ENCODE peak calls at places on chromosome 18, in five cellular contexts. Q, T, A, H and U are unnamed samples. For H3K9me3, the result is how much of the 10 kb centered on the place peaks cover.

GRCh38 chr18:2978208-2978607 is 34.7 kb downstream of the LPIN2 start:
- DNase-seq in Q (no peak), T (peak), A (no peak), H (no peak), U (no peak)

GRCh38 chr18:78642561-78643398 is 336.8 kb upstream of the SALL3 start:
- DNase-seq in Q (no peak), T (no peak), A (no peak), H (no peak), U (no peak)

GRCh38 chr18:274313-274712 is 6.5 kb upstream of the THOC1 start:
- DNase-seq in Q (no peak), T (no peak), A (no peak), H (no peak), U (no peak)

GRCh38 chr18:14969507-14969906 is 221.5 kb downstream of the ANKRD30B start:
- DNase-seq in Q (no peak), T (no peak), A (no peak), H (no peak), U (no peak)

GRCh38 chr18:74268933-74269620 is 22.7 kb downstream of the CYB5A start:
- DNase-seq in Q (peak), T (no peak), A (no peak), H (no peak), U (no peak)

GRCh38 chr18:36315736-36316135 is 18.2 kb downstream of the FHOD3 start:
- DNase-seq in Q (no peak), T (peak), A (no peak), H (no peak), U (no peak)

GRCh38 chr18:33014060-33014796 is 241.4 kb upstream of the KLHL14 start:
- DNase-seq in Q (no peak), T (no peak), A (no peak), H (no peak), U (no peak)

GRCh38 chr18:55275042-55275897 is 312.7 kb downstream of the TCF4 start:
- DNase-seq in Q (peak), T (peak), A (peak), H (no peak), U (peak)

GRCh38 chr18:24763765-24764548 is 303.5 kb downstream of the HRH4 start:
- DNase-seq in Q (peak), T (peak), A (no peak), H (no peak), U (no peak)

GRCh38 chr18:56030060-56030459 is 442.1 kb upstream of the TCF4 start:
- DNase-seq in Q (no peak), T (no peak), A (no peak), H (no peak), U (no peak)

GRCh38 chr18:24679062-24679461 is 218.6 kb downstream of the HRH4 start:
- DNase-seq in Q (no peak), T (no peak), A (no peak), H (no peak), U (no peak)

GRCh38 chr18:69161383-69162028 is 239.2 kb upstream of the DOK6 start:
- DNase-seq in Q (no peak), T (peak), A (no peak), H (no peak), U (no peak)

GRCh38 chr18:36735130-36735529 is 93.7 kb downstream of the TPGS2 start:
- DNase-seq in Q (no peak), T (no peak), A (no peak), H (no peak), U (no peak)

GRCh38 chr18:68219867-68220266 is 495.0 kb downstream of the TMX3 start:
- DNase-seq in Q (no peak), T (peak), A (no peak), H (no peak), U (no peak)

GRCh38 chr18:74806700-74807416 is 209.2 kb downstream of the ZNF407 start:
- DNase-seq in Q (no peak), T (peak), A (no peak), H (no peak), U (no peak)

GRCh38 chr18:33596178-33596854 is 18.3 kb downstream of the ASXL3 start:
- DNase-seq in Q (no peak), T (peak), A (no peak), H (no peak), U (no peak)

GRCh38 chr18:77091366-77091765 is 41.2 kb downstream of the MBP start:
- DNase-seq in Q (no peak), T (no peak), A (no peak), H (no peak), U (no peak)
- H3K27ac ChIP-seq in Q (no peak), T (no peak), A (no peak), H (no peak), U (no peak)

DNA sequence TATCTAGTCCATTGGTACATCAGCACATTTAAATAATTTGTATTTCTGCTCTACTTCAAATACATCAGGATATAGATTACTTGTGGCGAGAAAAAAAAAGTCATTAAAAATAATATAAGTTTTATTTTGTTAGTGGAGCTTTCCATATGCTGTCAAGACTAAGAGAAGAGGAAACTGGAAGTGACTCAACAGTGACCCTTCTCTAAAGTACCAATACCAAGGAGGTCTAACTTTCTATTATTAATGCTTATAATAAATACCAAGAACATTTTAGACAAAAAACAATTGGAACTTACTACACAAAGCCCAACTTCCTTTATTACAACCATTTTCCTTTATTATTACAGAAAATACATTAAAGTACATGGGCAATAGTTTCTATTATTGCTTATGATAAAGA is 39.8 kb downstream of the TTR start:
- DNase-seq in Q (no peak), T (no peak), A (no peak), H (no peak), U (no peak)
- H3K9me3 ChIP-seq in Q (under half), T (under half), A (under half), H (under half), U (under half)

GRCh38 chr18:8217041-8217564 is 392.1 kb upstream of the RAB12 start:
- DNase-seq in Q (no peak), T (peak), A (no peak), H (no peak), U (no peak)
- H3K27ac ChIP-seq in Q (no peak), T (no peak), A (no peak), H (no peak), U (no peak)

DNA sequence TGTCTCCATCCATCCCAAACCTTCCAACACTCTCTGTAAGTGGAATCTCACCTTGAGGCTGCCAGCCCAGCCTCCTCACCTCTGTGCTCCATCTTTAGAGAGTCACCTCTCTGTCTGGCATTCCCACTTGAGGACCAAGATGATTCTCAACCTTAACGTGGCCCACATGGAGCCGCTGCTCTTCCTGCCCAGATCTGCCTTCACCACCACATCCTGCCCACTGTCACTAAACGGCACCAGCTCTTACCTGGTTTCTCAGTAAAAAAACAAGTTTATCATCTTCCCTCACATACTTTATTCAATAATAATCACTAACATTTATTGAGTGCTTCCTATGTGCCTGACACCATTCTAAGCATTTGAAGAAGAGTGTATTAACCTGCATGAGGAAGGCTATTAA is 80.4 kb downstream of the NEDD4L start:
- DNase-seq in Q (no peak), T (no peak), A (no peak), H (no peak), U (no peak)
- H3K9me3 ChIP-seq in Q (under half), T (under half), A (under half), H (under half), U (under half)

DNA sequence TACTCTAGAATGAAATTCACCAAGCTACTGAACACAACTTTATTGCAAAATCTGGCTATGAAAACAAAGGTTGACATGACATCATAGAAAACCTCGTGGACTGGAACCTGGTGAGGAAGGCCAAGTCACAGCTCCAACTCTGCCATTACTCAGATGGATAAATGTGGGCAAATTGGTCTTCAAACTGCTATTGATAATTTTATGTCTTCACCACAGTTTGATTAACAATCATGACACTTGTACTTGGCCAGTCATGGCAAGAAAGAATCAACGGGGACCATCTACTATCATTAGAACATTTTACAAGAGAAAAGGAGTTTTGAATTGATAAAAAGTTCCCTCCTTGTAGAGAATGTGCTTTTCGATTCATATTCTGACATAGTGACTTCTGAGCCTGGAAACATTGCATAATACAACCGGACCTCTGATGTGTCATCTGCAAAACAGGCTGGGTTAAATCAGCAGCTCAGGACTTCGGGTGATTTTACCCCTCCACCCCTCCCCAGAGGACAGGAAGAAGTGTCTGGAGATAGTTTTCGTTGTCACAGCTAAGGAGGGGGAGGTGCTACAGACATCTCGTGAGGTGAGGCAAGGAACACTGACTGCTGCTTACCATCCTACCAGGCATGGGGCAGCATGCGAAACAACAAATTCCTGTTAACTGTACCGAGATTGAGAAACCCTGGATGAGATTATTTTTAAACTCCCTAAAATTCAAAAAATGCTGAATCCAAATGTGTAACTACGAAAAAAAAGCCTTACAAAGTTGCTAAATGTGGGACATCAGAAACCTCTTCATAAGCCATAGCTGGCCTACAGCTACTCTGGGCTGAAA is 8.4 kb downstream of the L3MBTL4 start:
- DNase-seq in Q (no peak), T (peak), A (no peak), H (no peak), U (no peak)
- H3K27ac ChIP-seq in Q (no peak), T (no peak), A (no peak), H (no peak), U (no peak)

GRCh38 chr18:4063545-4063944 is 391.6 kb downstream of the DLGAP1 start:
- DNase-seq in Q (no peak), T (no peak), A (no peak), H (no peak), U (no peak)

GRCh38 chr18:4058179-4058578 is 396.9 kb downstream of the DLGAP1 start:
- DNase-seq in Q (no peak), T (no peak), A (no peak), H (no peak), U (no peak)

DNA sequence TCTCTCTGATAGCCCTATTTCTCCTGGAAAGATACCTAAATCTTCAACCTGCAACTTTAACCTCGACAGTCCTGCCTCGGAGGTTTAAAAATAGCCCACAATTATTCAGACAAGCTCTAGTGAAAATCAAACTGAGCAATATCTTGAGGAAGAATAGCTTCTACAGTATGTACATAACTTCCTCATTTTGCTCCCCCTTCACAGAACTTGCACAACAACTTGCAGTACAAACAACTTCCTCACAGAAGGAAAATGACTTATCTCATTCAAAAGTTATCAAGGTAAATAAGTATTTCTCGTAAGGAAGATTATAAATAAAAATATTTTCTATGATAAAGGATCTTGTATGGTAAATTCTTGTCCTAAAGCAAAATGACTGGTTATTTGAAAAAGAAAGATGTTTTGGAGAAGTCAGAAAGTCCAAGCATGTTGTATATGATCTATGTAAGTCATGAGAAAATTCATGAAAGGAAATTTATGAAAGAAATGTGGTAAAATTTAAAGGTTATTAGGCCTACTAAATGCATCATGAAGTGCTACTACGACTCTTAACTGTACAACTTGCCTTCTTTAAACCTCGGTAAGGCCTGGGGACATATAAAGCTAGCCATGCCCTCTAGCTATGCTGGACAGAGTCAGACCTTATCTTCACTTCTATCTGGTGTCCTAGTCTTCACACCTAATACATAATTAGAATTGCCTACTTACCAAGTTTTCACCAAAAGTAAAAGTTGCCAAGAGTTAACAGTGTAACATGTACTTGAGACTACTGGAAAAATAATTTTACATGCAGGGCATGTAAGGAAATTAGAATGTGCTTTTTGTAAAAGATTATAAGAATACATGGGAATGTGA is 394.5 kb downstream of the DLGAP1 start:
- DNase-seq in Q (no peak), T (no peak), A (no peak), H (no peak), U (no peak)
- H3K9me3 ChIP-seq in Q (under half), T (under half), A (under half), H (under half), U (under half)

GRCh38 chr18:10406172-10406663 is 48.2 kb upstream of the APCDD1 start:
- DNase-seq in Q (no peak), T (no peak), A (no peak), H (no peak), U (no peak)

GRCh38 chr18:10404148-10404547 is 50.3 kb upstream of the APCDD1 start:
- DNase-seq in Q (no peak), T (no peak), A (no peak), H (no peak), U (no peak)

GRCh38 chr18:10402876-10403559 is 51.4 kb upstream of the APCDD1 start:
- DNase-seq in Q (no peak), T (no peak), A (no peak), H (no peak), U (no peak)

GRCh38 chr18:10403675-10404074 is 50.8 kb upstream of the APCDD1 start:
- DNase-seq in Q (no peak), T (no peak), A (no peak), H (no peak), U (no peak)

DNA sequence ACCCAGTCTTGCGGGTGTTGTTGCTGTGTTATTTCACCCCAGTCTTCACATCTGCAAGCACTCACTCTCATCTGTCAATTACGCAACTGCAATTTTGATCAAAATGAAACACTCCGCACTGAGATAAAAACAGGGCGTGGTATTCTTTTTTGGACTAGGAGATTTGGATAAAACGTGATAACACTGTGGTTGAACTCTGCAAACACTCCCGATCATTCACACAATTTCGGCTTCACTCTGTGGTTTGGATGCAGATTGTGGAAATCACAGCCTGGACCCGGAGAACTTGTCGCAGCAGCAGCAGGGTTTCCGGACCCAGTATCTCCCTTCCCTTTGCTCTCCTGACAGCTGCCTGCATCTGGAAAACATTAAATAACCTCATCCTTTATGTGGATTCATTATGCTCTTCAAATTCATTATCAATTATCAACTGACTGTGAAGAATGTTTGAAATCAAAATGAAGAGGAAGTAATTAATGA is 49.4 kb upstream of the APCDD1 start:
- DNase-seq in Q (no peak), T (no peak), A (no peak), H (no peak), U (no peak)
- H3K27ac ChIP-seq in Q (peak), T (no peak), A (no peak), H (no peak), U (no peak)

GRCh38 chr18:44393406-44393805 is 287.3 kb upstream of the SETBP1 start:
- DNase-seq in Q (no peak), T (no peak), A (no peak), H (no peak), U (no peak)
- H3K9me3 ChIP-seq in Q (under half), T (under half), A (under half), H (under half), U (under half)